ENCODE peak calls at places on chromosomes 3 and 15, in seven cellular contexts. T, X, G, C, H, A and N are unnamed samples.

GRCh38 chr3:178671261-178672191 is 135.3 kb downstream of the KCNMB2 start:
- DNase-seq in T (peak; percentile 69), X (no peak), G (no peak), C (no peak), H (no peak), A (no peak), N (no peak)

GRCh38 chr3:50609743-50610085 is 1.9 kb downstream of the CISH start:
- DNase-seq in T (no peak), X (no peak), G (no peak), C (no peak), H (no peak), A (no peak), N (no peak)

GRCh38 chr3:158701666-158702065 is 29.2 kb upstream of the LXN start:
- DNase-seq in T (no peak), X (no peak), G (no peak), C (no peak), H (no peak), A (no peak), N (no peak)

GRCh38 chr15:47959617-47960398 is 161.0 kb upstream of the SLC24A5 start:
- DNase-seq in T (no peak), X (no peak), G (no peak), C (no peak), H (no peak), A (no peak), N (no peak)

GRCh38 chr15:37880009-37880834 is 54.2 kb upstream of the TMCO5A start:
- DNase-seq in T (peak; percentile 67), X (no peak), G (no peak), C (no peak), H (no peak), A (no peak), N (no peak)

GRCh38 chr15:39381517-39381916 is 199.4 kb upstream of the THBS1 start:
- DNase-seq in T (no peak), X (no peak), G (no peak), C (no peak), H (no peak), A (no peak), N (no peak)

GRCh38 chr3:143601738-143602480 is 246.4 kb downstream of the SLC9A9 start:
- DNase-seq in T (no peak), X (peak; percentile 50), G (no peak), C (no peak), H (no peak), A (no peak), N (no peak)

GRCh38 chr3:195096053-195096452 is 174.9 kb downstream of the XXYLT1 start:
- DNase-seq in T (no peak), X (peak; percentile 23), G (no peak), C (no peak), H (no peak), A (no peak), N (no peak)

GRCh38 chr15:47742742-47743141 is 25.4 kb downstream of the SEMA6D start:
- DNase-seq in T (no peak), X (no peak), G (no peak), C (no peak), H (no peak), A (no peak), N (no peak)

GRCh38 chr3:183050706-183051105 is 48.6 kb downstream of the MCCC1 start:
- DNase-seq in T (no peak), X (no peak), G (no peak), C (no peak), H (no peak), A (no peak), N (no peak)

GRCh38 chr3:42371776-42372175 is 38.6 kb downstream of the LYZL4 start:
- DNase-seq in T (no peak), X (no peak), G (no peak), C (no peak), H (no peak), A (no peak), N (no peak)

GRCh38 chr15:91839867-91840266 is 13.6 kb upstream of the SLCO3A1 start:
- DNase-seq in T (no peak), X (no peak), G (no peak), C (no peak), H (no peak), A (no peak), N (no peak)

GRCh38 chr15:79682285-79682684 is 214.5 kb downstream of the MTHFS start:
- DNase-seq in T (peak; percentile 90), X (no peak), G (no peak), C (no peak), H (peak; percentile 8), A (no peak), N (no peak)

GRCh38 chr3:106560451-106560966 is 691.7 kb upstream of the CBLB start:
- DNase-seq in T (peak; percentile 74), X (no peak), G (no peak), C (no peak), H (no peak), A (no peak), N (no peak)

GRCh38 chr3:124664804-124665203 is 65.4 kb upstream of the UMPS start:
- DNase-seq in T (no peak), X (no peak), G (no peak), C (no peak), H (no peak), A (no peak), N (no peak)

GRCh38 chr3:8822141-8822540 is 52.7 kb upstream of the OXTR start:
- DNase-seq in T (peak; percentile 46), X (no peak), G (no peak), C (no peak), H (no peak), A (no peak), N (no peak)

GRCh38 chr3:29283297-29283681 is 2.4 kb downstream of the RBMS3 start:
- DNase-seq in T (no peak), X (no peak), G (no peak), C (no peak), H (no peak), A (no peak), N (no peak)

GRCh38 chr15:60494108-60494507 is 15.2 kb upstream of the ICE2 start:
- DNase-seq in T (no peak), X (no peak), G (no peak), C (no peak), H (no peak), A (no peak), N (no peak)

GRCh38 chr15:80712956-80713355 is 17.8 kb downstream of the ABHD17C start:
- DNase-seq in T (no peak), X (no peak), G (no peak), C (no peak), H (no peak), A (no peak), N (no peak)